ENCODE peak calls at places on chromosomes 6 and 20, in five cellular contexts. M, I, H, W and C are unnamed samples. For H3K27me3, the result is how much of the 10 kb centered on the place peaks cover.

GRCh38 chr6:115577270-115577669 is 483.4 kb downstream of the FRK start:
- DNase-seq in M (no peak), I (no peak), H (no peak), W (no peak), C (no peak)

GRCh38 chr6:39934060-39934757 is at the start of gene MOCS1:
- DNase-seq in M (peak), I (peak), H (peak), W (peak), C (peak)

GRCh38 chr20:5470458-5470857 is 153.7 kb upstream of the PROKR2 start:
- DNase-seq in M (no peak), I (no peak), H (no peak), W (no peak), C (no peak)

GRCh38 chr6:17863971-17864754 is 123.3 kb downstream of the KIF13A start:
- DNase-seq in M (no peak), I (no peak), H (no peak), W (no peak), C (no peak)

GRCh38 chr6:170202416-170203135 is 88.3 kb downstream of the DLL1 start:
- DNase-seq in M (no peak), I (no peak), H (no peak), W (peak), C (no peak)

GRCh38 chr6:47669684-47670515 is 28.5 kb upstream of the ADGRF4 start:
- DNase-seq in M (no peak), I (no peak), H (no peak), W (no peak), C (peak)

GRCh38 chr6:161367472-161367871 is 93.6 kb upstream of the AGPAT4 start:
- DNase-seq in M (no peak), I (no peak), H (no peak), W (peak), C (peak)

GRCh38 chr6:37822851-37823682 is 3.5 kb downstream of the ZFAND3 start:
- DNase-seq in M (no peak), I (peak), H (no peak), W (peak), C (peak)

GRCh38 chr6:56220078-56220477 is 27.3 kb downstream of the COL21A1 start:
- DNase-seq in M (no peak), I (no peak), H (no peak), W (no peak), C (no peak)

GRCh38 chr6:45916692-45917091 is 99.0 kb downstream of the CLIC5 start:
- DNase-seq in M (no peak), I (no peak), H (no peak), W (no peak), C (no peak)

GRCh38 chr6:77397561-77397960 is 65.7 kb downstream of the HTR1B start:
- DNase-seq in M (no peak), I (no peak), H (no peak), W (no peak), C (no peak)

GRCh38 chr6:103783344-103783743 is 1076.4 kb downstream of the HACE1 start:
- DNase-seq in M (no peak), I (no peak), H (no peak), W (no peak), C (no peak)

GRCh38 chr6:93059911-93060310 is 359.4 kb downstream of the EPHA7 start:
- DNase-seq in M (no peak), I (no peak), H (no peak), W (no peak), C (no peak)

GRCh38 chr20:15976047-15976731 is 597.1 kb downstream of the KIF16B start:
- DNase-seq in M (peak), I (no peak), H (peak), W (no peak), C (no peak)

GRCh38 chr6:88567696-88568095 is 395.7 kb downstream of the RNGTT start:
- DNase-seq in M (no peak), I (no peak), H (no peak), W (no peak), C (no peak)

GRCh38 chr6:159577564-159577963 is 115.5 kb downstream of the SOD2 start:
- DNase-seq in M (peak), I (no peak), H (peak), W (no peak), C (no peak)

GRCh38 chr6:80625405-80625804 is 518.9 kb downstream of the BCKDHB start:
- DNase-seq in M (no peak), I (no peak), H (no peak), W (no peak), C (no peak)

GRCh38 chr6:134056046-134056445 is 3.6 kb upstream of the SLC2A12 start:
- DNase-seq in M (no peak), I (no peak), H (no peak), W (no peak), C (no peak)

GRCh38 chr6:117907600-117908245 is 659 bp downstream of the SLC35F1 start:
- DNase-seq in M (peak), I (no peak), H (no peak), W (no peak), C (no peak)
- H3K27me3 ChIP-seq in M (under half), I (under half), H (under half), W (under half), C (under half)

DNA sequence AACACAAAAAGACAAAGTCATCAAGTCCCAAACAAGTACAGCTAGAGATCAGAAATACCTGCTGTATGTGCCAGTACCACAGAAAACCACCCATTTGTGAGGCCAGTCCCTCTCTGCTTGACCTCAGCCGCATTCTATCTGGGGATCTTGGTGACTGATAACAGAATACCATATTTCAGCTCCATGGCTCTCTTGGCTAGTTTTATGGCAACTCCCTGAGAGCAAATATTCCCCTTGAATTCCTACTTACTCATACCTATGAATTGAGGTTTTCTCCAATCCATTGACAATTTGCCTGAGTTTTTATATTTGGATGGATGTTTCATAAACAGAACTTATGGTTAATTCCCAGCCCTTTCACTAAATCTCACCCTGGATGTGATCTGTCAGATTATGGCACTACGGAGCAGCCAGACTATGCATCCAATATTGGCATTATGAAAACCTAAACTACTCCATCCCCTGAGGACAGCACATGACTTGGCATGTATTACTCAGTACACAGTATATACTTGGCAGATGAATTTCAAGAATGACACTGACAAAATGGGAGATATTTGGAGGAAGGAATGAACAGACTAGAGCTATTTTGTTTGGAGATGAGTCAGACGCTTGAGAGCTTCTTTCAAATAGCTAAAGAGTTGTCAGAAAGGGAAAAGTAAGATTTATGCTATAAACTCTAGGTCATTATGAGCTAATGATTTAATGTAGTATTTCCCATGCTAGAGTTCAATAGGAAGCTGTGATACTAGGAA is 95.7 kb downstream of the PRDM1 start:
- DNase-seq in M (no peak), I (no peak), H (no peak), W (no peak), C (no peak)
- H3K27me3 ChIP-seq in M (under half), I (under half), H (under half), W (under half), C (under half)

GRCh38 chr6:10410214-10410873 is 4.5 kb downstream of the TFAP2A start:
- DNase-seq in M (no peak), I (no peak), H (no peak), W (no peak), C (no peak)
- H3K27me3 ChIP-seq in M (half or more), I (half or more), H (half or more), W (under half), C (under half)

GRCh38 chr6:121652726-121653623 is 217.5 kb downstream of the GJA1 start:
- DNase-seq in M (no peak), I (peak), H (no peak), W (peak), C (peak)

GRCh38 chr6:121652223-121652622 is 216.8 kb downstream of the GJA1 start:
- DNase-seq in M (no peak), I (no peak), H (no peak), W (no peak), C (no peak)

GRCh38 chr6:121649951-121650350 is 214.5 kb downstream of the GJA1 start:
- DNase-seq in M (no peak), I (no peak), H (no peak), W (no peak), C (no peak)

GRCh38 chr6:121651420-121651819 is 216.0 kb downstream of the GJA1 start:
- DNase-seq in M (no peak), I (no peak), H (no peak), W (no peak), C (no peak)

GRCh38 chr6:121653624-121654008 is 218.2 kb downstream of the GJA1 start:
- DNase-seq in M (no peak), I (peak), H (no peak), W (no peak), C (no peak)
- H3K27me3 ChIP-seq in M (under half), I (under half), H (under half), W (under half), C (under half)

DNA sequence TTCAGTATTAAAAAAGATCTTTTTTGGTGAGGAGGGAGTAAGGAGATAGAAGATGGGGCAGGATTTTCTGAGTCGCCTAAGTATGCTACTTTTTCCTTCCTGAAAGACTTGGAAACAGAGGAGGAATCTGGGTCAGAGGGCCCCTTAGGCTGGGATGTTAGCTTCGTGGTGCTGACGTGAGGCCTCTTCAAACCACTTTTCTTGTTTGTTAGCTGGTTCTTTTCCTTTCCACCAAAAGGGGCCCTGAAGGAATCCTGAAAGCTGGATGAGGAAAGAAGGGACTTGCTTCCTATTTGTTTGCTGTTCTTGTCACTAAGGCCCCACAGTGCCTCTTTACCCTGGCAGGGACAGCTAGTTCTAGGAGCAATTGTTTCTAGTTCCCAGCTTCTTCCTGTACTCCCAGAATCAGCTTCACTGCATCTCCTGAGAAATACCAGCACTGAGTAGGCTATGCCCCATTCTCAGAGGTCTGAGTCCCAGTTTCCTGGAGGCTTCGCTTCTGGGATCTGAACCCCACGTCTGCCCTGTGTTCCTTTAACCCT is 2.2 kb upstream of the IL20RA start:
- DNase-seq in M (no peak), I (no peak), H (no peak), W (no peak), C (no peak)
- H3K27me3 ChIP-seq in M (under half), I (under half), H (under half), W (under half), C (under half)

DNA sequence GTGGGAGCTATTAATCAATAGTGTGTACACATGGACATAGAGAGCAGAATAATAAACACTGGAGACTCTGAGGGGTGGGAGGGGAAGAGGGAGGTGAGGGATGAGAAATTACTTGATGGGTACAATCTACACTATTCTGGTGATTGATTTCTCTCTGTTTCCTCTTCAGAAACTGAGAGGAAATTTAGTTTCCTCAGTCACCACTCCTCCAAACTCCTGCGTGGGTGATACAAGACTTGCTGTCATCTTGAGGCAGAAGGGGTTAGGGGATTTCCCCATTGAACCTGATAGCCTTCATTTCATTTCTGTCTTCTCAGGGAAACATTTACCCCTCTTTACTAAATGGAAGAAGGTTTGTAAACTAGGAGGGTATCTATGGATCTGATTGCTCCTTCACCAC is 84.3 kb upstream of the ESR1 start:
- DNase-seq in M (no peak), I (no peak), H (no peak), W (no peak), C (no peak)
- H3K27me3 ChIP-seq in M (under half), I (under half), H (under half), W (under half), C (under half)